ENCODE peak calls at places on chromosomes 6 and 20, in ten cellular contexts. S, Y, I, V, O, A, F, T, J and K are unnamed samples.

GRCh38 chr6:7124631-7125030 is 16.9 kb downstream of the RREB1 start:
- DNase-seq in S (peak; percentile 41), Y (no peak), I (no peak), V (no peak), O (no peak), A (no peak), F (no peak), T (no peak), J (no peak), K (no peak)

GRCh38 chr6:36054415-36054814 is 26.8 kb downstream of the MAPK14 start:
- DNase-seq in S (no peak), Y (no peak), I (no peak), V (no peak), O (no peak), A (no peak), F (no peak), T (no peak), J (no peak), K (no peak)

GRCh38 chr6:105346052-105346451 is 56.8 kb downstream of the PREP start:
- DNase-seq in S (no peak), Y (no peak), I (no peak), V (peak; percentile 77), O (no peak), A (no peak), F (no peak), T (peak; percentile 91), J (no peak), K (no peak)

GRCh38 chr20:51423810-51424209 is 118.7 kb downstream of the NFATC2 start:
- DNase-seq in S (peak; percentile 77), Y (no peak), I (no peak), V (no peak), O (peak; percentile 85), A (no peak), F (peak; percentile 95), T (no peak), J (no peak), K (no peak)

GRCh38 chr20:45946149-45946970 is 11.9 kb downstream of the PCIF1 start:
- DNase-seq in S (no peak), Y (no peak), I (peak; percentile 76), V (peak; percentile 16), O (no peak), A (peak; percentile 66), F (no peak), T (peak; percentile 62), J (peak; percentile 95), K (no peak)

GRCh38 chr6:13508711-13509705 is 21.6 kb upstream of the GFOD1 start:
- DNase-seq in S (no peak), Y (no peak), I (no peak), V (no peak), O (peak; percentile 41), A (no peak), F (no peak), T (peak; percentile 70), J (no peak), K (no peak)

GRCh38 chr6:3499603-3500002 is 42.8 kb upstream of the SLC22A23 start:
- DNase-seq in S (no peak), Y (no peak), I (no peak), V (no peak), O (no peak), A (no peak), F (no peak), T (no peak), J (no peak), K (no peak)

GRCh38 chr20:21632031-21632430 is 73.4 kb upstream of the PAX1 start:
- DNase-seq in S (no peak), Y (no peak), I (no peak), V (no peak), O (no peak), A (no peak), F (no peak), T (no peak), J (peak; percentile 50), K (no peak)

GRCh38 chr6:21769405-21769851 is 175.9 kb downstream of the SOX4 start:
- DNase-seq in S (peak; percentile 77), Y (peak; percentile 46), I (no peak), V (peak; percentile 92), O (peak; percentile 91), A (peak; percentile 30), F (peak; percentile 66), T (peak; percentile 99), J (no peak), K (no peak)

GRCh38 chr20:37534401-37535157 is 6.9 kb upstream of the BLCAP start:
- DNase-seq in S (peak; percentile 78), Y (peak; percentile 68), I (no peak), V (peak; percentile 86), O (peak; percentile 88), A (no peak), F (peak; percentile 71), T (peak; percentile 86), J (no peak), K (no peak)

GRCh38 chr6:4908062-4908461 is 95.8 kb downstream of the RPP40 start:
- DNase-seq in S (no peak), Y (no peak), I (no peak), V (no peak), O (no peak), A (no peak), F (no peak), T (no peak), J (peak; percentile 81), K (no peak)

GRCh38 chr6:137923866-137924616 is 57.0 kb downstream of the TNFAIP3 start:
- DNase-seq in S (no peak), Y (no peak), I (no peak), V (no peak), O (no peak), A (no peak), F (no peak), T (peak; percentile 29), J (no peak), K (no peak)

GRCh38 chr6:85127179-85127498 is 322.7 kb upstream of the NT5E start:
- DNase-seq in S (no peak), Y (no peak), I (no peak), V (no peak), O (no peak), A (no peak), F (no peak), T (no peak), J (no peak), K (no peak)
- H3K27me3 ChIP-seq in S (no peaks in the 10 kb centered on the region), Y (no peaks in the 10 kb centered on the region), I (no peaks in the 10 kb centered on the region), V (no peaks in the 10 kb centered on the region), O (no peaks in the 10 kb centered on the region), A (no peaks in the 10 kb centered on the region), F (no peaks in the 10 kb centered on the region), T (peaks cover 10% of the 10 kb centered on the region), J (no peaks in the 10 kb centered on the region), K (no peaks in the 10 kb centered on the region)

DNA sequence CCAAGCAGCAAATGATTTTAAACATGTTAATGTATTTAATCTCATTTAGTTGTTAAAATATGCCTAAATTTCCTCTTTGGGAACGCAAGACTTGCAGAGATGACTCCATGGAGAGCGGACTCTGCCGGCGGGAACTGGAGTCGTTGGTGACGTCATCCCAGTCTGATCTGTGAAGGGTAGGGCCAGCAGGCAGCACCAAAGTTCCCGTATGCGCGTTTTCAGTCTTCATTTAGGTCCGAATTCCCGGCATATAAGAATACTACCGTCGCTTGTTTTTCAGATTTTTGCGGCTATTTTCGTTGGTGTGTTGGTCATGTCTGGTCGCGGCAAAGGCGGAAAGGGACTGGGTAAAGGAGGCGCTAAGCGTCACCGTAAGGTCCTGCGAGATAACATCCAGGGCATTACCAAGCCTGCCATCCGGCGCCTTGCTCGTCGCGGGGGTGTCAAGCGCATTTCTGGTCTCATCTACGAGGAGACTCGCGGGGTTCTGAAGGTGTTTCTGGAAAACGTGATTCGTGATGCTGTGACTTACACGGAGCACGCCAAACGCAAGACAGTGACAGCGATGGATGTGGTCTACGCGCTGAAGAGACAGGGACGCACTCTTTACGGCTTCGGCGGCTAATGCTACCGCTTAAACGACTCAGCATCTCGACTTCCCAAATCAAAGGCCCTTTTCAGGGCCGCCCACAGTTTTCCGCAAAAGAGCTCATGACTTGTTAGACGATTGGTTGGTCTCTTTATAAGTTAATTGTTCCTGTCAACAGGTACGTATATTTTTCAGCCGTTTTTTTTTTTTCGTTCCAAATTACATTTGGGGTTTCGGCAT is 117.3 kb downstream of the HFE start:
- DNase-seq in S (peak; percentile 98), Y (peak; percentile 98), I (peak; percentile 89), V (peak; percentile 99), O (peak; percentile 99), A (peak; percentile 95), F (peak; percentile 92), T (peak; percentile 99), J (peak; percentile 97), K (peak; percentile 95)
- H3K27me3 ChIP-seq in S (no peaks in the 10 kb centered on the region), Y (no peaks in the 10 kb centered on the region), I (peaks cover 50% of the 10 kb centered on the region), V (no peaks in the 10 kb centered on the region), O (no peaks in the 10 kb centered on the region), A (no peaks in the 10 kb centered on the region), F (no peaks in the 10 kb centered on the region), T (no peaks in the 10 kb centered on the region), J (no peaks in the 10 kb centered on the region), K (no peaks in the 10 kb centered on the region)

DNA sequence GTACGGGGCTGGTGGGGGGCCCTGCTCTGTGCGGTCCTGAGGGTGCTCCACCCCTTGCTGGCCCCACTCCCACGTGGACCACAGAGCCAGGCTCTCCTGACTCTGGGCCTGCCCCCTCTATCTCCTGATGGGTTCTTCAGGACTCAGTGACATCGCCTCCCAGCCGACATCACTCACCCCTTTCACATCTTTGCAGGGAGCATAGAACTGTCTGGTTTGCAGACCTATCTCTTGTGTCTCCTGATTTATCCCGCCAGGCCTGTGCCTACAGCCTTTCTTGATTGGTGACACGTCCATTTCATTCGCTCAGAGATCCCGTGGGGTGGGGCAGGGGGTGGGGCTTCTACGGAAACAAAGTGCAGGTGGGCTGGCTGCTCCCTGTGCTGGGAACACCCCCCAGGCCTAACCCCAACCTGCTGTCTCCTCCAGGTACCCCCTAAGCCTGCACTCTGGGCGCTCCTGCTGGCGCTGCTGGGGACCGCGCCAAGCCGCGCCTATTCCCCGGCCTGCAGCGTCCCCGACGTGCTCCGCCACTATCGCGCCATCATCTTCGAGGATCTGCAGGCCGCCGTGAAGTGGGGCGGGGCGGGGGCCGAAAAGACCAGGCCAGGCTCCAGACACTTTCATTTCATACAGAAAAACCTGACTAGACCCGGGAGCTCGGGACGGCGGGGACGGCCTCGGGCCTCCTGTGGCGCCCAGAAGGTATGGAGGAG is 1.7 kb downstream of the C20orf204 start:
- DNase-seq in S (peak; percentile 81), Y (no peak), I (no peak), V (no peak), O (peak; percentile 48), A (no peak), F (no peak), T (no peak), J (no peak), K (no peak)
- H3K27me3 ChIP-seq in S (peaks cover 44% of the 10 kb centered on the region), Y (no peaks in the 10 kb centered on the region), I (peaks cover 46% of the 10 kb centered on the region), V (peaks cover 21% of the 10 kb centered on the region), O (peaks cover 53% of the 10 kb centered on the region), A (peaks cover 60% of the 10 kb centered on the region), F (peaks cover 53% of the 10 kb centered on the region), T (peaks cover 57% of the 10 kb centered on the region), J (peaks cover 3% of the 10 kb centered on the region), K (no peaks in the 10 kb centered on the region)

DNA sequence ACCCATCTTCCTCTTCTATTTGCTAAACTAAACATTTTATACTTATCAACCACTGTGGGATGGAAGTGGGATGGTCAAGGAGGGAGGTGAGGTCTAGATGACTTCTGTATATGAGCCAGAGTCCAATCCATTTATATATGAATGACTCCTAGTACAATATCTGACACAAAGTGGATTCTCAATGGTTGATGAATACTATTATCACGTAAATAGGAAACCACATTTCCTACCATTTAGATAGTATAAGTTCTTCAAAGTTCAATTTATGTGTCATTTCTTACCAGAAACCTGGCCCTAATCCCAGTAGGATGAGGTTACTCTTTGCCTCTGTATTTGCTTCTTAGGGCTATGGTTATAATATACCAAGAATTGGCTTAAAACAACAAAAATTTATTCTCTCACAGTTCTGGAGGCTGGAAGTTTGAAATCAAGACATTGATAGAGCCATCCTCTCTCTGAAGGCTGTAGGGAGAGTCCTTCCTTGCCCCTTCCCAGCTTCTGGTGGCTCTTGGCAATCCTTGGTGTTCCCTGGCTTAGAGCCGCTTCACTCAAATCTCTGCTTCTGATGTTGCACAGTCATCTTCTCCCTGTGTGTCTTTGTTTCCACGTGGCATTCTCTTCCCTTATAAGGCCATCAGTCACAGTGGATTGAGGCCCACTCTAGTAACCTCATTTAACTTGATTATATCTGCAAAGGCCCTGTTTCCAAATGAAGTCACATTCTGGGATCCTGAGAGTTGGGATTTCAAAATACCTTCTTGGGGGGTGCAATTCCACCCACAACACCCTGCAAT is 41.0 kb upstream of the RAB23 start:
- DNase-seq in S (no peak), Y (peak; percentile 55), I (no peak), V (peak; percentile 92), O (no peak), A (no peak), F (no peak), T (peak; percentile 95), J (no peak), K (peak; percentile 57)
- H3K27me3 ChIP-seq in S (no peaks in the 10 kb centered on the region), Y (no peaks in the 10 kb centered on the region), I (no peaks in the 10 kb centered on the region), V (no peaks in the 10 kb centered on the region), O (no peaks in the 10 kb centered on the region), A (no peaks in the 10 kb centered on the region), F (no peaks in the 10 kb centered on the region), T (no peaks in the 10 kb centered on the region), J (no peaks in the 10 kb centered on the region), K (no peaks in the 10 kb centered on the region)